ENCODE peak calls at places on chromosomes 5 and 9, in five cellular contexts. N is OCI-LY7, X is NCI-H1930, Q is adipocyte, M is globus pallidus. Z is an unnamed sample.

GRCh38 chr5:101679816-101680215 is 616.3 kb downstream of the SLCO4C1 start:
- DNase-seq in N (no peak), M (no peak), Q (peak), X (no peak), Z (no peak)

GRCh38 chr5:150130493-150130922 is 25.1 kb downstream of the PDGFRB start:
- DNase-seq in Q (no peak), N (no peak), X (no peak), M (no peak), Z (no peak)

GRCh38 chr5:143921525-143922311 is 109.8 kb downstream of the HMHB1 start:
- DNase-seq in X (no peak), M (no peak), N (no peak), Q (peak), Z (peak)

GRCh38 chr5:37889612-37890317 is 49.9 kb upstream of the GDNF start:
- DNase-seq in Q (peak), M (no peak), N (no peak), X (no peak), Z (peak)

GRCh38 chr9:107363511-107364182 is 80.6 kb downstream of the RAD23B start:
- DNase-seq in N (no peak), Q (no peak), M (no peak), X (no peak), Z (no peak)

GRCh38 chr5:134738963-134739661 is 764 bp downstream of the CAMLG start:
- DNase-seq in M (no peak), X (no peak), N (peak), Q (peak), Z (peak)

GRCh38 chr5:77851229-77852067 is 75.3 kb upstream of the TBCA start:
- DNase-seq in M (peak), Q (peak), X (no peak), N (no peak), Z (peak)

GRCh38 chr9:132996526-132996925 is 18.0 kb downstream of the GFI1B start:
- DNase-seq in N (no peak), X (no peak), Q (no peak), M (no peak), Z (no peak)

GRCh38 chr5:164013077-164013670 is 507.8 kb downstream of the MAT2B start:
- DNase-seq in Q (peak), X (peak), M (peak), N (peak), Z (peak)

GRCh38 chr5:129951039-129951438 is 46.8 kb downstream of the CHSY3 start:
- DNase-seq in N (no peak), Q (no peak), X (no peak), M (no peak), Z (no peak)

GRCh38 chr9:127015926-127016512 is 101.4 kb downstream of the RALGPS1 start:
- DNase-seq in N (no peak), Q (no peak), M (no peak), X (no peak), Z (no peak)

GRCh38 chr9:105064248-105065118 is 136.5 kb upstream of the ABCA1 start:
- DNase-seq in N (peak), M (peak), Q (peak), X (peak), Z (peak)

GRCh38 chr5:67490543-67491321 is 294.1 kb upstream of the CD180 start:
- DNase-seq in M (no peak), X (no peak), N (no peak), Q (peak), Z (no peak)

GRCh38 chr9:14310247-14310646 is 3.7 kb downstream of the NFIB start:
- DNase-seq in Q (no peak), M (peak), X (no peak), N (no peak), Z (no peak)

GRCh38 chr5:63145167-63145566 is 566.5 kb downstream of the LRRC70 start:
- DNase-seq in Q (no peak), M (no peak), X (no peak), N (no peak), Z (no peak)

GRCh38 chr5:160287378-160288051 is 24.8 kb downstream of the CCNJL start:
- DNase-seq in Q (peak), X (no peak), N (no peak), M (peak), Z (no peak)